ENCODE peak calls at places on chromosomes 7 and 10, in seven cellular contexts. T is posterior cingulate gyrus, A is astrocyte of the spinal cord, H is left lung, Q is iPS-NIHi11, V is SK-N-SH, Y is AG09309. C is an unnamed sample.
A peak's percentile ranks its signal among the peaks of the same experiment; 100 is the strongest.

GRCh38 chr7:2247141-2247985 is 5.3 kb downstream of the NUDT1 start:
- DNase-seq in T (peak; percentile 54), A (no peak), H (no peak), Q (peak; percentile 86), V (peak; percentile 95), Y (no peak), C (no peak)

GRCh38 chr10:117318909-117319308 is 56.3 kb downstream of the PDZD8 start:
- DNase-seq in T (no peak), A (peak; percentile 20), H (no peak), Q (no peak), V (peak; percentile 5), Y (no peak), C (peak; percentile 10)

GRCh38 chr10:21975378-21975990 is 28.0 kb downstream of the DNAJC1 start:
- DNase-seq in T (no peak), A (no peak), H (no peak), Q (no peak), V (peak; percentile 31), Y (no peak), C (no peak)

GRCh38 chr10:66405566-66405965 is 520.3 kb upstream of the LRRTM3 start:
- DNase-seq in T (no peak), A (no peak), H (no peak), Q (no peak), V (no peak), Y (no peak), C (no peak)

GRCh38 chr10:68111580-68111979 is 2.3 kb downstream of the MYPN start:
- DNase-seq in T (no peak), A (no peak), H (no peak), Q (no peak), V (no peak), Y (no peak), C (no peak)

GRCh38 chr10:100637785-100638184 is 102.0 kb downstream of the HIF1AN start:
- DNase-seq in T (no peak), A (no peak), H (no peak), Q (peak; percentile 82), V (peak; percentile 87), Y (no peak), C (peak; percentile 11)

GRCh38 chr10:121268363-121268762 is 329.9 kb downstream of the FGFR2 start:
- DNase-seq in T (no peak), A (no peak), H (no peak), Q (no peak), V (no peak), Y (no peak), C (no peak)

GRCh38 chr10:110721406-110722038 is 77.4 kb downstream of the RBM20 start:
- DNase-seq in T (no peak), A (no peak), H (no peak), Q (no peak), V (no peak), Y (no peak), C (no peak)

GRCh38 chr10:33612116-33612515 is 277.6 kb upstream of the NRP1 start:
- DNase-seq in T (no peak), A (no peak), H (no peak), Q (no peak), V (no peak), Y (peak; percentile 47), C (peak; percentile 19)

GRCh38 chr7:47601119-47601880 is 19.4 kb upstream of the TNS3 start:
- DNase-seq in T (no peak), A (peak; percentile 75), H (no peak), Q (no peak), V (no peak), Y (peak; percentile 68), C (peak; percentile 90)

GRCh38 chr10:42874713-42875387 is 92.3 kb downstream of the BMS1 start:
- DNase-seq in T (no peak), A (no peak), H (no peak), Q (no peak), V (no peak), Y (no peak), C (no peak)

GRCh38 chr7:92835140-92835850 is 1.1 kb downstream of the CDK6 start:
- DNase-seq in T (no peak), A (peak; percentile 77), H (peak; percentile 70), Q (peak; percentile 64), V (peak; percentile 66), Y (no peak), C (peak; percentile 85)

GRCh38 chr10:132138596-132138995 is 48.2 kb upstream of the DPYSL4 start:
- DNase-seq in T (peak; percentile 4), A (no peak), H (peak; percentile 22), Q (no peak), V (no peak), Y (no peak), C (no peak)

GRCh38 chr10:119243967-119244366 is 36.6 kb downstream of the GRK5 start:
- DNase-seq in T (no peak), A (no peak), H (no peak), Q (no peak), V (no peak), Y (no peak), C (no peak)

GRCh38 chr7:42175834-42176745 is 60.9 kb downstream of the GLI3 start:
- DNase-seq in T (no peak), A (no peak), H (no peak), Q (no peak), V (no peak), Y (no peak), C (no peak)

GRCh38 chr7:159104188-159105030 is 40.3 kb downstream of the VIPR2 start:
- DNase-seq in T (no peak), A (no peak), H (peak; percentile 31), Q (no peak), V (peak; percentile 77), Y (no peak), C (no peak)

GRCh38 chr7:25119102-25119501 is 6.0 kb downstream of the CYCS start:
- DNase-seq in T (no peak), A (no peak), H (no peak), Q (no peak), V (no peak), Y (no peak), C (no peak)

GRCh38 chr10:124526621-124527267 is 65.1 kb downstream of the LHPP start:
- DNase-seq in T (no peak), A (no peak), H (no peak), Q (no peak), V (no peak), Y (no peak), C (no peak)

GRCh38 chr7:112790651-112790973 is 419 bp upstream of the TMEM168 start:
- DNase-seq in T (no peak), A (no peak), H (no peak), Q (no peak), V (no peak), Y (no peak), C (no peak)

C was measured in LHCN-M2.